ENCODE peak calls at places on chromosome 6, in four cellular contexts. P is mucosa of descending colon, V is heart right ventricle, T is ovary. Y is an unnamed sample. For H3K4me1, the result is how much of the 10 kb centered on the place peaks cover.

GRCh38 chr6:104312851-104313250 is 546.9 kb downstream of the HACE1 start:
- DNase-seq in V (no peak), T (no peak), P (no peak), Y (no peak)

GRCh38 chr6:33080127-33081089 is 4.6 kb downstream of the HLA-DPB1 start:
- DNase-seq in P (peak), V (peak), T (peak), Y (no peak)

GRCh38 chr6:105560611-105561066 is 157.8 kb upstream of the PREP start:
- DNase-seq in P (no peak), V (no peak), T (no peak), Y (no peak)

GRCh38 chr6:15423286-15423957 is 177.6 kb downstream of the JARID2 start:
- DNase-seq in T (no peak), V (no peak), P (no peak), Y (no peak)

GRCh38 chr6:120869397-120869796 is 464.9 kb downstream of the TBC1D32 start:
- DNase-seq in V (no peak), T (no peak), P (no peak), Y (no peak)

GRCh38 chr6:13011612-13012146 is 295.1 kb downstream of the PHACTR1 start:
- DNase-seq in V (no peak), P (no peak), T (no peak), Y (no peak)

GRCh38 chr6:50922579-50923525 is 104.2 kb downstream of the TFAP2B start:
- DNase-seq in V (no peak), P (no peak), T (no peak), Y (no peak)

GRCh38 chr6:6007311-6008113 is 787 bp upstream of the NRN1 start:
- DNase-seq in P (no peak), V (peak), T (no peak), Y (no peak)

GRCh38 chr6:113306552-113307145 is 550.5 kb upstream of the MARCKS start:
- DNase-seq in T (peak), V (peak), P (peak), Y (no peak)

GRCh38 chr6:36089048-36089447 is 41.3 kb upstream of the MAPK13 start:
- DNase-seq in P (no peak), V (no peak), T (no peak), Y (no peak)

GRCh38 chr6:54010340-54011276 is 100.6 kb upstream of the MLIP start:
- DNase-seq in P (peak), T (no peak), V (no peak), Y (no peak)

GRCh38 chr6:160457843-160458242 is 109.7 kb downstream of the SLC22A3 start:
- DNase-seq in P (no peak), V (no peak), T (no peak), Y (no peak)

GRCh38 chr6:9532621-9533557 is 882.0 kb downstream of the TFAP2A start:
- DNase-seq in T (no peak), V (no peak), P (no peak), Y (no peak)

GRCh38 chr6:26520088-26520839 is 17.9 kb upstream of the HMGN4 start:
- DNase-seq in T (peak), P (no peak), V (peak), Y (no peak)

GRCh38 chr6:117829594-117830319 is 77.3 kb upstream of the SLC35F1 start:
- DNase-seq in V (no peak), T (no peak), P (no peak), Y (no peak)

GRCh38 chr6:62324817-62325216 is 38.8 kb upstream of the KHDRBS2 start:
- DNase-seq in T (no peak), P (no peak), V (no peak), Y (no peak)

GRCh38 chr6:134640229-134640628 is 309.7 kb downstream of the ALDH8A1 start:
- DNase-seq in P (no peak), V (no peak), T (no peak), Y (no peak)

GRCh38 chr6:134636221-134636830 is 313.6 kb downstream of the ALDH8A1 start:
- DNase-seq in V (no peak), T (no peak), P (peak), Y (no peak)

GRCh38 chr6:134634952-134635351 is 314.9 kb downstream of the ALDH8A1 start:
- DNase-seq in V (no peak), T (no peak), P (no peak), Y (no peak)

GRCh38 chr6:134637847-134638438 is 312.0 kb downstream of the ALDH8A1 start:
- DNase-seq in V (no peak), T (no peak), P (no peak), Y (no peak)

DNA sequence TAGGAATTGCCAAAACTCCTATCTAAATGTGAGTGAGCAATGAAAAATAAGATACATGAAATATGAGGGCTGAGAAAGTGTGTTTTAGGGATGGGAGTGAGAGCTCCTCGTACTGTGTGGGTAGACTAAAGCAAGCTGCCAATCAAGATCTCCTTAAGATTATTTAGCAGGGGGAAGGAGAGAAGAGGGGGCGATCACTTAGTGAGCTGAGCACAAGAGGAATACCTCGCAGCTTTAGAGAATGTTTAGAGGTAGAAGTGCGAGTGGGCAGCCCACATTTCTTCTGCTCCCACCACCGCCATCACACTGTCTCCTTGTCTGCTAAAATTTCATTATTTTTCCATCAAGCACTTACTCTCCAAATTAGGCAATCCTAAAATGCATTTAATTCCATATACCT is 312.6 kb downstream of the ALDH8A1 start:
- DNase-seq in T (no peak), P (no peak), V (no peak), Y (no peak)
- H3K4me1 ChIP-seq in T (under half), P (under half), V (under half), Y (under half)

DNA sequence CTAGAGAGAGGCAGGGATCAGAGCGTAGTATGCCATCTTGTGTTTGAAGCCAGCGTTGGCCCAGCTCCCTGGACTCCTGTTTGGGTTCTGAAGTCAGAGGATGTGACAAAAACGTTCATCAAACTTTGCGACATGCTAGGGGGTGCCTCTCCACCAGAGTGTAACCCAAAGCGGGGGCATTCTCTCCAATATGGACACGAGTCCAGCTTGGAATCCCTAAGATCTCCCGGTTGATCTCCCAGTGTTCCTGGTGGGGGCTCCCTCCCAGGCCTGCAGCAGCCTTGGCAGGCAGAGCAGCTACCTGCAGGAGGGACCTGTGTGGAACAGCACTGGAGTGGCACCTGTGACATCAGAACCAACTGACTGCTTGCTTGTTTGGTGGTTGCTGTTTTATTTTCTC is 218.8 kb upstream of the ECI2 start:
- DNase-seq in V (no peak), T (no peak), P (no peak), Y (no peak)
- H3K4me1 ChIP-seq in V (under half), T (under half), P (under half), Y (under half)

DNA sequence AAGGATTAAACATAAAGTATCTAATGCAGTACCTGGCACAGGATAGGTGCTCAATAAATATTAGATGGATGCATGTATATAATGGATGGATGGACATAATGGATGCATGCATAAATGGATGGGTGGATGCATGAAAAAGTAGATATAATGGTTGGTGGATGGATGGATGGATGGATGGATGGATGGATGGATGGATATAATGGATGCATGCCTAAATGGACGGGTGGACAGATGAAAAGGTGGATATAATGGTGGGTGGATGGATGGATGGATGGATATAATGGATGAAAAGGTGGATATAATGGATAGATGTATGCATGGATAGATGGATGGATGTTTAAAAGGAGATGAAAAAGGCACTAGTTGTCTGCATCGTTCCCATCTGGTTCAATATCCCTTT is 26.0 kb downstream of the TFEB start:
- DNase-seq in V (no peak), T (no peak), P (no peak), Y (no peak)
- H3K4me1 ChIP-seq in V (under half), T (under half), P (under half), Y (half or more)

DNA sequence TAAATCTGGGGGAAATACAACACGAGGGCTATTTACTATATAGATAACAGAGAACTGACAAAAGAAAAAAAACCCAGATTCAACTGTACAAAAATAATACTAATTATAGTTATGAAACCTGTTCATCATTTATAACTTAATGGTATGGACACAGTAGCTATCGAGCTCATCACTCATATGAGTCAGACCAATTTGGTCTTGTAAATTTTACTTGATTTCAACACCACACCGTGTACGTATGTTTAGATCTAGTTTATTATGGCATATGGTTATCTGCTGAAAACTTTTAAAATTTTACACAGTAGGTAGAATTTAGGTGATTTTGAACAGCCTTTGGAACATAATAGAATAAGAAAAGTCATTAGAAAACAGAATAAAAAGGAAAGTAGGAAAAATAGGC is 5.5 kb downstream of the MYLK4 start:
- DNase-seq in T (no peak), P (no peak), V (no peak), Y (no peak)
- H3K4me1 ChIP-seq in T (under half), P (under half), V (under half), Y (under half)

DNA sequence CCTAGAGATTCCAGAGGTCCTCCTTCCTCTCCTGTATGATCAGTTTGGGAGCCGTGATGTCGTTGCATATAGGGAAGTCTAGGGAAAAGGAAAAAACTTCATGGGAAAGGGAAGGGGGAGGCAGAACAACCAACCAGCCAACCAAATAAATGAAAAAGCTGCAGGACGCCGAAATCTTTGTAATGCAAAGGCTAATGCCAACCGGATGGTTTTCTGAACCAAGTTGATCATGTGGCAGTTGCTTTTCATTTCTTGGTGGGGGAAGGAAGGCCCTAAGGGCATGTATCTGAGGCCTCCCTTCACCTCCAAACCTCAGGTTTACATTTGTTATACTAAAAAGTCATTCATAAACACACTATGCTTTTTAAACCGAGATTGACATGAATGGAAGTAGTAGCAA is 167.2 kb downstream of the ARID1B start:
- DNase-seq in V (no peak), T (no peak), P (no peak), Y (no peak)
- H3K4me1 ChIP-seq in V (under half), T (under half), P (under half), Y (half or more)

DNA sequence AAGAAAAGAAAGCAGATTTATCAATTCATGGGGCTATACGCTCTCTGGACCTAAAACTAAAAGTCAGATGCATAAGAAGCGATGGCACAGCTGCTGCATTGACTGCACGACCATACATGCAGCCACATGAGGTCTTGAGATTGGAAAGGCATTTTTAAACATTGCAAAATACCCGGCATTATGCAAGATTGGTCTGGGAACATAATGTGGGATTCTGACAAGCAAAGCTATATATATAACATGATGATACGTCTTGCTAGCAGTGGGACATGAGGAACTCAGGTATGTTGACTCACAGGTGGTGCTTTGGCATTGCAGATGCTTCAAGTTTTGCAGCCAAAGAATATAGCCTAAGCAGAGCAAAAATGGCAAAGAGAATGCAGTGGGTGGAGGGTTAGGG is 55.1 kb downstream of the SAMD3 start:
- DNase-seq in V (no peak), T (no peak), P (no peak), Y (no peak)
- H3K4me1 ChIP-seq in V (under half), T (under half), P (under half), Y (under half)

GRCh38 chr6:109058620-109059019 is 36.0 kb downstream of the SESN1 start:
- DNase-seq in T (no peak), P (no peak), V (no peak), Y (no peak)
- H3K4me1 ChIP-seq in T (under half), P (under half), V (under half), Y (under half)

Y was measured in vagina.